ENCODE peak calls at places on chromosomes 6 and 20, in seven cellular contexts. P is astrocyte of the spinal cord, J is NCI-H748 treated with DMSO at 0.1 percent for 48 hours, K is progenitor cell of endocrine pancreas, W is body of pancreas, U is neural crest cell, A is dermis blood vessel endothelial cell. Y is an unnamed sample.

GRCh38 chr20:561437-562231 is 18.0 kb upstream of the CSNK2A1 start:
- DNase-seq in W (peak), J (peak), K (peak), U (peak), A (peak), P (peak), Y (peak)

GRCh38 chr6:44254957-44255808 is 2.1 kb downstream of the SLC35B2 start:
- DNase-seq in W (no peak), A (no peak), J (no peak), P (no peak), K (no peak), U (no peak), Y (no peak)

GRCh38 chr20:63305393-63305792 is 12.4 kb downstream of the COL20A1 start:
- DNase-seq in A (no peak), W (no peak), J (no peak), P (no peak), K (no peak), U (no peak), Y (no peak)

GRCh38 chr20:46903256-46903655 is 8.6 kb downstream of the EYA2 start:
- DNase-seq in A (no peak), J (no peak), W (no peak), P (no peak), U (no peak), K (no peak), Y (no peak)

GRCh38 chr20:24542721-24543120 is 73.3 kb downstream of the SYNDIG1 start:
- DNase-seq in K (no peak), J (no peak), A (no peak), U (no peak), W (no peak), P (no peak), Y (no peak)

GRCh38 chr6:3291987-3292386 is 33.2 kb downstream of the PSMG4 start:
- DNase-seq in J (no peak), K (no peak), P (no peak), A (peak), U (no peak), W (no peak), Y (no peak)

GRCh38 chr20:2631228-2631627 is 21.2 kb upstream of the NOP56 start:
- DNase-seq in A (peak), J (no peak), P (peak), K (no peak), W (no peak), U (no peak), Y (no peak)

GRCh38 chr6:113909224-113909856 is 52.2 kb downstream of the MARCKS start:
- DNase-seq in K (no peak), J (peak), P (peak), W (no peak), U (peak), A (peak), Y (peak)

GRCh38 chr20:33687370-33687915 is 1.3 kb upstream of the E2F1 start:
- DNase-seq in U (no peak), P (no peak), K (no peak), J (no peak), W (no peak), A (no peak), Y (peak)

GRCh38 chr20:58944610-58945009 is 36.4 kb upstream of the NELFCD start:
- DNase-seq in K (no peak), A (no peak), U (no peak), J (no peak), P (no peak), W (peak), Y (no peak)

GRCh38 chr20:33850159-33850558 is 39.0 kb downstream of the CHMP4B start:
- DNase-seq in J (no peak), A (no peak), W (no peak), P (no peak), K (no peak), U (no peak), Y (no peak)

GRCh38 chr6:51792273-51793030 is 295.0 kb downstream of the PKHD1 start:
- DNase-seq in A (no peak), P (no peak), J (no peak), U (no peak), K (no peak), W (no peak), Y (no peak)

GRCh38 chr6:41887355-41887754 is 7.8 kb downstream of the USP49 start:
- DNase-seq in U (no peak), K (no peak), A (no peak), W (no peak), P (no peak), J (no peak), Y (no peak)

GRCh38 chr6:70413829-70414494 is 654 bp downstream of the FAM135A start:
- DNase-seq in J (no peak), A (peak), P (peak), K (no peak), U (no peak), W (no peak), Y (no peak)

GRCh38 chr6:163808231-163808630 is 393.7 kb downstream of the QKI start:
- DNase-seq in P (no peak), U (no peak), W (no peak), K (no peak), J (no peak), A (no peak), Y (no peak)

GRCh38 chr20:43681991-43682410 is 15.1 kb downstream of the MYBL2 start:
- DNase-seq in J (no peak), W (peak), A (no peak), U (no peak), K (no peak), P (no peak), Y (no peak)

GRCh38 chr20:2508631-2509467 is at the start of gene ZNF343:
- DNase-seq in W (peak), A (peak), P (peak), U (peak), J (peak), K (peak), Y (peak)

GRCh38 chr20:20216941-20217340 is 151.0 kb upstream of the INSM1 start:
- DNase-seq in U (no peak), W (no peak), K (no peak), P (no peak), J (peak), A (no peak), Y (no peak)

GRCh38 chr6:126444874-126445273 is 105.0 kb downstream of the CENPW start:
- DNase-seq in A (no peak), P (peak), K (no peak), W (no peak), U (no peak), J (no peak), Y (peak)

GRCh38 chr6:166582258-166582657 is 4.2 kb downstream of the RAMACL start:
- DNase-seq in P (peak), U (no peak), K (no peak), J (no peak), A (no peak), W (no peak), Y (no peak)

GRCh38 chr6:142925575-142926110 is 19.3 kb downstream of the HIVEP2 start:
- DNase-seq in W (no peak), P (peak), J (no peak), A (peak), U (no peak), K (no peak), Y (peak)

GRCh38 chr20:10359621-10360040 is 74.4 kb downstream of the MKKS start:
- DNase-seq in A (peak), U (no peak), P (peak), K (no peak), W (no peak), J (no peak), Y (peak)

GRCh38 chr20:36852187-36852586 is 23.8 kb upstream of the TLDC2 start:
- DNase-seq in A (no peak), J (no peak), K (no peak), W (no peak), U (no peak), P (no peak), Y (no peak)

Y was measured in brain microvascular endothelial cell.